ENCODE peak calls at places on chromosome 5, in ten cellular contexts. One of them, this sample, is unnamed.

GRCh38 chr5:73940747-73941146 is 314.8 kb downstream of the ARHGEF28 start:
- DNase-seq in naive thymus-derived CD8-positive, alpha-beta T cell: no peak
- DNase-seq in frontal cortex: no peak
- DNase-seq in ecto neural progenitor cell: no peak
- DNase-seq in NCI-H1105: no peak
- DNase-seq in GM12892: no peak
- DNase-seq in MCF 10A: peak
- DNase-seq in lower leg skin: no peak
- DNase-seq in erythroblast: no peak
- DNase-seq in glutamatergic neuron: no peak
- DNase-seq in this sample: no peak

GRCh38 chr5:121698690-121699089 is 153.0 kb upstream of the FTMT start:
- DNase-seq in NCI-H1105: no peak
- DNase-seq in lower leg skin: no peak
- DNase-seq in GM12892: no peak
- DNase-seq in frontal cortex: no peak
- DNase-seq in glutamatergic neuron: no peak
- DNase-seq in erythroblast: peak
- DNase-seq in ecto neural progenitor cell: no peak
- DNase-seq in MCF 10A: no peak
- DNase-seq in naive thymus-derived CD8-positive, alpha-beta T cell: no peak
- DNase-seq in this sample: no peak

GRCh38 chr5:96455789-96456188 is 22.7 kb upstream of the PCSK1 start:
- DNase-seq in MCF 10A: no peak
- DNase-seq in naive thymus-derived CD8-positive, alpha-beta T cell: no peak
- DNase-seq in lower leg skin: no peak
- DNase-seq in ecto neural progenitor cell: no peak
- DNase-seq in frontal cortex: no peak
- DNase-seq in erythroblast: no peak
- DNase-seq in NCI-H1105: no peak
- DNase-seq in glutamatergic neuron: no peak
- DNase-seq in GM12892: no peak
- DNase-seq in this sample: no peak

GRCh38 chr5:173963107-173963506 is 25.9 kb upstream of the C5orf47 start:
- DNase-seq in NCI-H1105: no peak
- DNase-seq in MCF 10A: peak
- DNase-seq in ecto neural progenitor cell: no peak
- DNase-seq in lower leg skin: no peak
- DNase-seq in erythroblast: no peak
- DNase-seq in GM12892: no peak
- DNase-seq in frontal cortex: no peak
- DNase-seq in glutamatergic neuron: no peak
- DNase-seq in naive thymus-derived CD8-positive, alpha-beta T cell: no peak
- DNase-seq in this sample: peak

GRCh38 chr5:142977363-142978051 is 207.3 kb downstream of the ARHGAP26 start:
- DNase-seq in glutamatergic neuron: no peak
- DNase-seq in erythroblast: no peak
- DNase-seq in MCF 10A: peak
- DNase-seq in GM12892: no peak
- DNase-seq in NCI-H1105: no peak
- DNase-seq in frontal cortex: no peak
- DNase-seq in ecto neural progenitor cell: no peak
- DNase-seq in naive thymus-derived CD8-positive, alpha-beta T cell: no peak
- DNase-seq in lower leg skin: no peak
- DNase-seq in this sample: peak

GRCh38 chr5:138565100-138565821 is 9.9 kb downstream of the HSPA9 start:
- DNase-seq in GM12892: no peak
- DNase-seq in lower leg skin: no peak
- DNase-seq in erythroblast: no peak
- DNase-seq in glutamatergic neuron: no peak
- DNase-seq in MCF 10A: no peak
- DNase-seq in ecto neural progenitor cell: no peak
- DNase-seq in frontal cortex: no peak
- DNase-seq in NCI-H1105: no peak
- DNase-seq in naive thymus-derived CD8-positive, alpha-beta T cell: no peak
- DNase-seq in this sample: no peak

GRCh38 chr5:119037496-119038215 is 33.2 kb upstream of the DMXL1 start:
- DNase-seq in naive thymus-derived CD8-positive, alpha-beta T cell: no peak
- DNase-seq in ecto neural progenitor cell: no peak
- DNase-seq in MCF 10A: no peak
- DNase-seq in glutamatergic neuron: no peak
- DNase-seq in lower leg skin: no peak
- DNase-seq in erythroblast: no peak
- DNase-seq in GM12892: no peak
- DNase-seq in frontal cortex: no peak
- DNase-seq in NCI-H1105: no peak
- DNase-seq in this sample: no peak

GRCh38 chr5:17302590-17302989 is 85.2 kb downstream of the BASP1 start:
- DNase-seq in lower leg skin: no peak
- DNase-seq in NCI-H1105: no peak
- DNase-seq in GM12892: no peak
- DNase-seq in glutamatergic neuron: peak
- DNase-seq in MCF 10A: peak
- DNase-seq in ecto neural progenitor cell: no peak
- DNase-seq in erythroblast: no peak
- DNase-seq in naive thymus-derived CD8-positive, alpha-beta T cell: no peak
- DNase-seq in frontal cortex: no peak
- DNase-seq in this sample: no peak

GRCh38 chr5:129445379-129445778 is 14.7 kb upstream of the ADAMTS19 start:
- DNase-seq in lower leg skin: no peak
- DNase-seq in ecto neural progenitor cell: no peak
- DNase-seq in GM12892: no peak
- DNase-seq in MCF 10A: no peak
- DNase-seq in naive thymus-derived CD8-positive, alpha-beta T cell: no peak
- DNase-seq in erythroblast: no peak
- DNase-seq in frontal cortex: no peak
- DNase-seq in glutamatergic neuron: no peak
- DNase-seq in NCI-H1105: no peak
- DNase-seq in this sample: no peak

GRCh38 chr5:53545744-53546143 is 14.7 kb upstream of the NDUFS4 start:
- DNase-seq in ecto neural progenitor cell: peak
- DNase-seq in GM12892: no peak
- DNase-seq in frontal cortex: no peak
- DNase-seq in glutamatergic neuron: no peak
- DNase-seq in erythroblast: no peak
- DNase-seq in NCI-H1105: no peak
- DNase-seq in MCF 10A: no peak
- DNase-seq in naive thymus-derived CD8-positive, alpha-beta T cell: no peak
- DNase-seq in lower leg skin: no peak
- DNase-seq in this sample: no peak

GRCh38 chr5:56594821-56595220 is 220.5 kb upstream of the MAP3K1 start:
- DNase-seq in glutamatergic neuron: no peak
- DNase-seq in naive thymus-derived CD8-positive, alpha-beta T cell: no peak
- DNase-seq in NCI-H1105: no peak
- DNase-seq in lower leg skin: no peak
- DNase-seq in GM12892: no peak
- DNase-seq in MCF 10A: no peak
- DNase-seq in erythroblast: no peak
- DNase-seq in ecto neural progenitor cell: no peak
- DNase-seq in frontal cortex: no peak
- DNase-seq in this sample: no peak

GRCh38 chr5:137461636-137462596 is 37.2 kb downstream of the SPOCK1 start:
- DNase-seq in frontal cortex: no peak
- DNase-seq in erythroblast: no peak
- DNase-seq in GM12892: no peak
- DNase-seq in lower leg skin: no peak
- DNase-seq in glutamatergic neuron: no peak
- DNase-seq in MCF 10A: no peak
- DNase-seq in NCI-H1105: no peak
- DNase-seq in ecto neural progenitor cell: no peak
- DNase-seq in naive thymus-derived CD8-positive, alpha-beta T cell: no peak
- DNase-seq in this sample: no peak

GRCh38 chr5:119336262-119336661 is 19.6 kb upstream of the TNFAIP8 start:
- DNase-seq in lower leg skin: no peak
- DNase-seq in glutamatergic neuron: no peak
- DNase-seq in NCI-H1105: no peak
- DNase-seq in frontal cortex: no peak
- DNase-seq in GM12892: no peak
- DNase-seq in MCF 10A: no peak
- DNase-seq in ecto neural progenitor cell: no peak
- DNase-seq in naive thymus-derived CD8-positive, alpha-beta T cell: no peak
- DNase-seq in erythroblast: no peak
- DNase-seq in this sample: no peak

GRCh38 chr5:149656576-149657182 is 73.4 kb upstream of the PPARGC1B start:
- DNase-seq in glutamatergic neuron: peak
- DNase-seq in naive thymus-derived CD8-positive, alpha-beta T cell: no peak
- DNase-seq in NCI-H1105: peak
- DNase-seq in frontal cortex: no peak
- DNase-seq in GM12892: no peak
- DNase-seq in lower leg skin: no peak
- DNase-seq in erythroblast: peak
- DNase-seq in ecto neural progenitor cell: peak
- DNase-seq in MCF 10A: peak
- DNase-seq in this sample: no peak

GRCh38 chr5:2260211-2260985 is 377.7 kb upstream of the IRX4 start:
- DNase-seq in glutamatergic neuron: no peak
- DNase-seq in NCI-H1105: no peak
- DNase-seq in naive thymus-derived CD8-positive, alpha-beta T cell: no peak
- DNase-seq in MCF 10A: no peak
- DNase-seq in lower leg skin: no peak
- DNase-seq in ecto neural progenitor cell: peak
- DNase-seq in GM12892: no peak
- DNase-seq in erythroblast: no peak
- DNase-seq in frontal cortex: no peak
- DNase-seq in this sample: no peak

GRCh38 chr5:109347252-109347888 is 62.4 kb downstream of the PJA2 start:
- DNase-seq in erythroblast: no peak
- DNase-seq in lower leg skin: no peak
- DNase-seq in ecto neural progenitor cell: no peak
- DNase-seq in frontal cortex: peak
- DNase-seq in MCF 10A: no peak
- DNase-seq in glutamatergic neuron: peak
- DNase-seq in GM12892: no peak
- DNase-seq in NCI-H1105: no peak
- DNase-seq in naive thymus-derived CD8-positive, alpha-beta T cell: no peak
- DNase-seq in this sample: no peak

GRCh38 chr5:180333661-180334060 is 19.5 kb downstream of the GFPT2 start:
- DNase-seq in lower leg skin: peak
- DNase-seq in frontal cortex: no peak
- DNase-seq in erythroblast: no peak
- DNase-seq in ecto neural progenitor cell: no peak
- DNase-seq in NCI-H1105: no peak
- DNase-seq in naive thymus-derived CD8-positive, alpha-beta T cell: no peak
- DNase-seq in glutamatergic neuron: no peak
- DNase-seq in MCF 10A: peak
- DNase-seq in GM12892: no peak
- DNase-seq in this sample: peak

GRCh38 chr5:91885291-91886265 is 502.5 kb upstream of the ARRDC3 start:
- DNase-seq in glutamatergic neuron: peak
- DNase-seq in MCF 10A: no peak
- DNase-seq in ecto neural progenitor cell: no peak
- DNase-seq in GM12892: no peak
- DNase-seq in lower leg skin: no peak
- DNase-seq in NCI-H1105: peak
- DNase-seq in erythroblast: no peak
- DNase-seq in naive thymus-derived CD8-positive, alpha-beta T cell: no peak
- DNase-seq in frontal cortex: no peak
- DNase-seq in this sample: no peak